ENCODE peak calls at places on chromosome 18, in ten cellular contexts. One of them, this sample, is unnamed.

GRCh38 chr18:21955757-21956652 is 213.4 kb upstream of the GATA6 start:
- DNase-seq in MCF 10A: peak
- DNase-seq in upper lobe of left lung: no peak
- DNase-seq in non-pigmented ciliary epithelial cell: peak
- DNase-seq in nephron progenitor cell: peak
- DNase-seq in substantia nigra: peak
- DNase-seq in CD8-positive, alpha-beta memory T cell: peak
- DNase-seq in brain microvascular endothelial cell: peak
- DNase-seq in epithelial cell of prostate: no peak
- DNase-seq in fibroblast of lung: peak
- DNase-seq in this sample: peak

GRCh38 chr18:41069166-41069565 is 885.9 kb upstream of the PIK3C3 start:
- DNase-seq in MCF 10A: no peak
- DNase-seq in upper lobe of left lung: no peak
- DNase-seq in non-pigmented ciliary epithelial cell: no peak
- DNase-seq in nephron progenitor cell: no peak
- DNase-seq in substantia nigra: no peak
- DNase-seq in CD8-positive, alpha-beta memory T cell: no peak
- DNase-seq in brain microvascular endothelial cell: no peak
- DNase-seq in epithelial cell of prostate: no peak
- DNase-seq in fibroblast of lung: no peak
- DNase-seq in this sample: no peak

GRCh38 chr18:73626859-73627258 is 520.8 kb downstream of the FBXO15 start:
- DNase-seq in MCF 10A: no peak
- DNase-seq in upper lobe of left lung: no peak
- DNase-seq in non-pigmented ciliary epithelial cell: no peak
- DNase-seq in nephron progenitor cell: no peak
- DNase-seq in substantia nigra: no peak
- DNase-seq in CD8-positive, alpha-beta memory T cell: no peak
- DNase-seq in brain microvascular endothelial cell: no peak
- DNase-seq in epithelial cell of prostate: no peak
- DNase-seq in fibroblast of lung: no peak
- DNase-seq in this sample: no peak

GRCh38 chr18:55301196-55301540 is 286.8 kb downstream of the TCF4 start:
- DNase-seq in MCF 10A: no peak
- DNase-seq in upper lobe of left lung: no peak
- DNase-seq in non-pigmented ciliary epithelial cell: no peak
- DNase-seq in nephron progenitor cell: no peak
- DNase-seq in substantia nigra: no peak
- DNase-seq in CD8-positive, alpha-beta memory T cell: no peak
- DNase-seq in brain microvascular endothelial cell: no peak
- DNase-seq in epithelial cell of prostate: no peak
- DNase-seq in fibroblast of lung: peak
- DNase-seq in this sample: no peak

GRCh38 chr18:55272510-55273243 is 313.4 kb upstream of the CCDC68 start:
- DNase-seq in MCF 10A: no peak
- DNase-seq in upper lobe of left lung: no peak
- DNase-seq in non-pigmented ciliary epithelial cell: no peak
- DNase-seq in nephron progenitor cell: no peak
- DNase-seq in substantia nigra: no peak
- DNase-seq in CD8-positive, alpha-beta memory T cell: no peak
- DNase-seq in brain microvascular endothelial cell: no peak
- DNase-seq in epithelial cell of prostate: no peak
- DNase-seq in fibroblast of lung: peak
- DNase-seq in this sample: no peak

GRCh38 chr18:70074091-70074490 is 126.4 kb upstream of the CD226 start:
- DNase-seq in MCF 10A: no peak
- DNase-seq in upper lobe of left lung: no peak
- DNase-seq in non-pigmented ciliary epithelial cell: no peak
- DNase-seq in nephron progenitor cell: no peak
- DNase-seq in substantia nigra: no peak
- DNase-seq in CD8-positive, alpha-beta memory T cell: no peak
- DNase-seq in brain microvascular endothelial cell: no peak
- DNase-seq in epithelial cell of prostate: no peak
- DNase-seq in fibroblast of lung: peak
- DNase-seq in this sample: no peak

GRCh38 chr18:7158201-7158600 is 40.6 kb upstream of the LAMA1 start:
- DNase-seq in MCF 10A: peak
- DNase-seq in upper lobe of left lung: no peak
- DNase-seq in non-pigmented ciliary epithelial cell: peak
- DNase-seq in nephron progenitor cell: no peak
- DNase-seq in substantia nigra: no peak
- DNase-seq in CD8-positive, alpha-beta memory T cell: no peak
- DNase-seq in brain microvascular endothelial cell: peak
- DNase-seq in epithelial cell of prostate: no peak
- DNase-seq in fibroblast of lung: peak
- DNase-seq in this sample: no peak

GRCh38 chr18:40949138-40949949 is 1005.7 kb upstream of the PIK3C3 start:
- DNase-seq in MCF 10A: no peak
- DNase-seq in upper lobe of left lung: no peak
- DNase-seq in non-pigmented ciliary epithelial cell: no peak
- DNase-seq in nephron progenitor cell: no peak
- DNase-seq in substantia nigra: no peak
- DNase-seq in CD8-positive, alpha-beta memory T cell: no peak
- DNase-seq in brain microvascular endothelial cell: no peak
- DNase-seq in epithelial cell of prostate: no peak
- DNase-seq in fibroblast of lung: no peak
- DNase-seq in this sample: no peak

GRCh38 chr18:9951022-9951859 is 37.4 kb downstream of the VAPA start:
- DNase-seq in MCF 10A: peak
- DNase-seq in upper lobe of left lung: no peak
- DNase-seq in non-pigmented ciliary epithelial cell: peak
- DNase-seq in nephron progenitor cell: peak
- DNase-seq in substantia nigra: no peak
- DNase-seq in CD8-positive, alpha-beta memory T cell: no peak
- DNase-seq in brain microvascular endothelial cell: peak
- DNase-seq in epithelial cell of prostate: no peak
- DNase-seq in fibroblast of lung: peak
- DNase-seq in this sample: no peak

GRCh38 chr18:36176177-36176584 is 11.1 kb upstream of the MOCOS start:
- DNase-seq in MCF 10A: peak
- DNase-seq in upper lobe of left lung: no peak
- DNase-seq in non-pigmented ciliary epithelial cell: no peak
- DNase-seq in nephron progenitor cell: no peak
- DNase-seq in substantia nigra: no peak
- DNase-seq in CD8-positive, alpha-beta memory T cell: no peak
- DNase-seq in brain microvascular endothelial cell: no peak
- DNase-seq in epithelial cell of prostate: no peak
- DNase-seq in fibroblast of lung: no peak
- DNase-seq in this sample: no peak

GRCh38 chr18:907880-908512 is 3.3 kb downstream of the ADCYAP1 start:
- DNase-seq in MCF 10A: no peak
- DNase-seq in upper lobe of left lung: peak
- DNase-seq in non-pigmented ciliary epithelial cell: no peak
- DNase-seq in nephron progenitor cell: peak
- DNase-seq in substantia nigra: no peak
- DNase-seq in CD8-positive, alpha-beta memory T cell: no peak
- DNase-seq in brain microvascular endothelial cell: no peak
- DNase-seq in epithelial cell of prostate: no peak
- DNase-seq in fibroblast of lung: no peak
- DNase-seq in this sample: peak

GRCh38 chr18:48825101-48825745 is 125.5 kb downstream of the SMAD7 start:
- DNase-seq in MCF 10A: no peak
- DNase-seq in upper lobe of left lung: no peak
- DNase-seq in non-pigmented ciliary epithelial cell: no peak
- DNase-seq in nephron progenitor cell: no peak
- DNase-seq in substantia nigra: no peak
- DNase-seq in CD8-positive, alpha-beta memory T cell: no peak
- DNase-seq in brain microvascular endothelial cell: no peak
- DNase-seq in epithelial cell of prostate: no peak
- DNase-seq in fibroblast of lung: no peak
- DNase-seq in this sample: no peak

GRCh38 chr18:26909599-26910290 is 44.2 kb upstream of the AQP4 start:
- DNase-seq in MCF 10A: peak
- DNase-seq in upper lobe of left lung: no peak
- DNase-seq in non-pigmented ciliary epithelial cell: no peak
- DNase-seq in nephron progenitor cell: no peak
- DNase-seq in substantia nigra: no peak
- DNase-seq in CD8-positive, alpha-beta memory T cell: no peak
- DNase-seq in brain microvascular endothelial cell: no peak
- DNase-seq in epithelial cell of prostate: no peak
- DNase-seq in fibroblast of lung: no peak
- DNase-seq in this sample: peak

This sample was measured in frontal cortex.